ENCODE peak calls at places on chromosomes 4 and X, in five cellular contexts. V, E, H, L and T are unnamed samples.

GRCh38 chr4:25021206-25021605 is 9.5 kb downstream of the LGI2 start:
- DNase-seq in E (no peak), H (no peak), L (no peak), V (peak; percentile 14), T (no peak)

GRCh38 chrX:102599950-102600579 is 750 bp downstream of the ARMCX5 start:
- DNase-seq in L (no peak), V (no peak), H (no peak), E (no peak), T (no peak)

GRCh38 chr4:7828011-7828720 is 111.5 kb downstream of the AFAP1 start:
- DNase-seq in E (no peak), V (no peak), H (no peak), L (no peak), T (no peak)

GRCh38 chr4:139988863-139989765 is 164.9 kb downstream of the MAML3 start:
- DNase-seq in H (no peak), L (no peak), E (no peak), V (peak; percentile 16), T (no peak)

GRCh38 chr4:152451496-152451895 is 84.4 kb downstream of the FBXW7 start:
- DNase-seq in L (no peak), H (no peak), E (no peak), V (no peak), T (no peak)

GRCh38 chrX:152206426-152206825 is 68.0 kb upstream of the MAGEA10 start:
- DNase-seq in V (no peak), H (no peak), E (no peak), L (no peak), T (no peak)

GRCh38 chrX:118552501-118552900 is 56.9 kb downstream of the DOCK11 start:
- DNase-seq in L (no peak), V (no peak), E (no peak), H (no peak), T (no peak)

GRCh38 chr4:169765845-169766244 is 8.1 kb upstream of the HPF1 start:
- DNase-seq in H (no peak), E (no peak), V (no peak), L (no peak), T (no peak)

GRCh38 chr4:53076335-53076958 is 214.3 kb downstream of the RASL11B start:
- DNase-seq in H (no peak), L (no peak), V (no peak), E (no peak), T (no peak)

GRCh38 chrX:130263016-130263415 is 5.7 kb downstream of the ZNF280C start:
- DNase-seq in L (no peak), E (no peak), H (no peak), V (no peak), T (no peak)

GRCh38 chr4:80107374-80107773 is 34.3 kb upstream of the ANTXR2 start:
- DNase-seq in V (no peak), E (no peak), L (no peak), H (no peak), T (no peak)

GRCh38 chrX:38811515-38812239 is 10.4 kb downstream of the MID1IP1 start:
- DNase-seq in V (no peak), E (no peak), L (no peak), H (no peak), T (no peak)

GRCh38 chr4:20028694-20029093 is 223.0 kb upstream of the SLIT2 start:
- DNase-seq in E (no peak), H (no peak), V (no peak), L (no peak), T (no peak)

GRCh38 chrX:115226929-115227328 is 7.0 kb downstream of the LRCH2 start:
- DNase-seq in L (no peak), V (peak; percentile 33), E (no peak), H (no peak), T (no peak)

GRCh38 chr4:1608196-1608820 is 75.8 kb downstream of the FAM53A start:
- DNase-seq in L (no peak), E (no peak), H (no peak), V (no peak), T (no peak)

GRCh38 chrX:9873952-9874351 is 87.7 kb downstream of the SHROOM2 start:
- DNase-seq in E (peak; percentile 36), V (peak; percentile 24), H (no peak), L (peak; percentile 47), T (no peak)

GRCh38 chr4:2940267-2941137 is 22.7 kb downstream of the NOP14 start:
- DNase-seq in V (no peak), E (no peak), H (no peak), L (no peak), T (no peak)

GRCh38 chrX:95318882-95319281 is 1365.8 kb upstream of the DIAPH2 start:
- DNase-seq in E (no peak), L (peak; percentile 12), H (no peak), V (peak; percentile 4), T (no peak)

GRCh38 chr4:26157541-26157940 is 163.3 kb upstream of the RBPJ start:
- DNase-seq in L (no peak), E (no peak), H (no peak), V (no peak), T (no peak)

GRCh38 chrX:44785652-44786051 is 58.2 kb upstream of the DUSP21 start:
- DNase-seq in H (no peak), E (no peak), L (no peak), V (no peak), T (no peak)

GRCh38 chr4:169583563-169583962 is 28.8 kb downstream of the NEK1 start:
- DNase-seq in V (no peak), H (no peak), L (no peak), E (no peak), T (no peak)

GRCh38 chr4:170374770-170375169 is 285.0 kb upstream of the AADAT start:
- DNase-seq in E (peak; percentile 9), V (peak; percentile 39), H (no peak), L (peak; percentile 14), T (peak; percentile 18)

GRCh38 chrX:12878536-12878935 is 11.7 kb downstream of the TLR7 start:
- DNase-seq in V (no peak), L (no peak), E (no peak), H (no peak), T (no peak)

GRCh38 chr4:185811509-185812364 is at the start of gene SORBS2:
- DNase-seq in V (peak; percentile 81), E (peak; percentile 42), H (peak; percentile 56), L (no peak), T (peak; percentile 37)

GRCh38 chr4:151184523-151185458 is 85.4 kb downstream of the RPS3A start:
- DNase-seq in H (no peak), E (no peak), L (no peak), V (peak; percentile 9), T (no peak)

GRCh38 chr4:37946503-37947179 is 13.6 kb upstream of the PTTG2 start:
- DNase-seq in E (no peak), L (no peak), V (no peak), H (no peak), T (no peak)

GRCh38 chrX:42694260-42694815 is 83.6 kb downstream of the PPP1R2C start:
- DNase-seq in H (no peak), V (no peak), E (no peak), L (no peak), T (no peak)

DNA sequence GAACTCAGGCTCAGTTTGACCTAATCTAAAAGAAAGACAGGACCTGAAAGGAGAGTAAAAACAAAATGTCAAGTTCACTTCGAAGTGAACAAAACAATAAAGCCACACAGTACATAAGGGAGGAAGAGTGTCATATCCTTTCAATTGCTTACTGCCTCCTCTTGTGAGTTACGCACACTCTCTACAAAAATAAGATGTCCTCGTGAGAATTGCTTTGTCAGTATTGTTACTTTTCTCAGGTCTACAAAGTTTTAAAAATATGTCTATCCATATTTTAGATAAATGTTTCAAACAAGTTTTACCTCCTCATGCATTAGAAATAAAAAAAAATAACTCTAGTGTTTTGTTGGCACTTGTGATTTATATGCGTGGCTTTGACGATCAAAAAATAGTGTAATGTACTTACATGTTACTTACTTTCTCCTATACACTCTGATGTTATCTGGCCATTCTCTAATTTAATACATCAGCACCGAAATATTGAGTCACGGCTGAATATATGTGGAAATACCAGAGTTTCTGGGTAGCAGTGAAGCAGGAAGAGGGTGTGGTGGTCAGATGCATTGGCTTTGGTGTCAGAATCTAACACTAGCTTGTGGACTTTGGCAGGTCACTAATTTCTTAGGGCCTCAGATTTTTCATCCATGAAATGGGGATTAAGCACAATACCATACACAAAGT is 8.1 kb upstream of the MRPL1 start:
- DNase-seq in H (no peak), E (no peak), V (no peak), L (no peak), T (no peak)
- TF ChIP-seq POLR2A in H (no peak), E (no peak), V (no peak), L (no peak), T (no peak)

DNA sequence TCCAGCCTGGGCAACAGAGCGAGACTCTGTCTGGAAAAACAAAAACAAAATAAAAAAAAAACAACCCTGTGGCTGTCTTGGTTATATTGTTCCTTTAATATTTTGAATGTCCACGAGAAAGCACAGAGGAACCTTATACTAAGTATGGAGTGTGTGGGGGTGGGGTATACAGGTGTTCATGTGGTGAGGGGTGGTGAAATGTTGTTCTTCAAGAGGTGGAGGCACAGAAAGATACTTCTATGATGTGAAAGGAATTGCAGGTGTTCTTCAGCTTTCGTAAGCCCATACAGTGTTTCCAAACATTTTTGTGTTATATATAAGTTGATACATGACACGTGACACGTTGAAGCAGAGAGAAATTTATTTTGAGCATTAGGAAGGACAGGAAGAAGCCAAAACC is 46.4 kb downstream of the SLC9A6 start:
- DNase-seq in H (no peak), L (no peak), E (no peak), V (no peak), T (no peak)
- TF ChIP-seq TAF1 in H (no peak), L (no peak), E (no peak), V (no peak), T (no peak)

GRCh38 chr4:29326004-29326403 is 1394.2 kb upstream of the PCDH7 start:
- DNase-seq in V (no peak), H (no peak), E (no peak), L (no peak), T (no peak)
- TF ChIP-seq POLR2A in V (no peak), H (no peak), E (no peak), L (no peak), T (no peak)

GRCh38 chrX:68868902-68869800 is 40.3 kb downstream of the EFNB1 start:
- DNase-seq in H (no peak), V (no peak), E (no peak), L (no peak), T (no peak)

GRCh38 chrX:68865300-68865699 is 36.5 kb downstream of the EFNB1 start:
- DNase-seq in H (no peak), V (no peak), E (no peak), L (no peak), T (no peak)

GRCh38 chrX:68868316-68868715 is 39.5 kb downstream of the EFNB1 start:
- DNase-seq in V (no peak), L (no peak), E (no peak), H (no peak), T (no peak)

GRCh38 chrX:68870357-68870756 is 41.5 kb downstream of the EFNB1 start:
- DNase-seq in H (no peak), L (no peak), E (no peak), V (no peak), T (no peak)

DNA sequence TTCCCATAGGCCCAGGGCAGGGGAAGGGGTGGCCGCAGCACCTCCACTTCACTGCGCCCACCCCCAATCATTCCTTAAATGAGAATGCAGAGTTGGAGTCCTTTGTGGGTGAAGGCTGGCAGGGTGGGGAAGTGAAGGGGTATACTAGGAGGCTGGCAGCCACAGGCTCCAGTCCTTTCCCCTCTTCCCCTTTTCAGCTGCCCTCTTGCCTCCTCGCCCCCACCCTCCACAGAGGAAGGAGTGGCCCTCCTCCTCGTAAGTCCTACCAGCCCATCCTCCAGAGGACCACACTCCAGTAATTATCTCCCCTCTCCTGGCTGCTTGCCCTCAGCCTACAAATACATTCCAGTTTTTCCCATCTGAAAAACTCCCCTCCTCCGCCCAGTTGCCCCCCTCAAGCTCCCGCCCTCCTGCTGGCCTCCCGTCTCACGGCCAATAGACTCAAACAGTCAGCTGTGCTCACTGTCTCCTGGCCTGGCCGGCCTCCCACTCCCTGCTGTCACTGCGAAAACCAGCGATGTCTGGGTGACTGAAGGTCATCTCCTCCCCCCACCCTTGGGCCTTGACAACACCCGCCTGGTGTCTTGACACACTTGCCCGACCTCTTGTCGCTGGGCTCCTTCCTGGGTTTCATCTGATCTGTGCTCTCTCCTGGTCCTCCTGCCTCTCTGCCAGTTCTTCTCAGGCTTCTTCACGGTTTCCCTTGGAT is 38.8 kb downstream of the EFNB1 start:
- DNase-seq in L (no peak), E (no peak), V (no peak), H (no peak), T (no peak)
- TF ChIP-seq TAF1 in L (no peak), E (no peak), V (no peak), H (no peak), T (no peak)